ENCODE peak calls at places on chromosome X, in four cellular contexts. One of them, this sample, is unnamed.

GRCh38 chrX:82362550-82362949 is 1145.5 kb upstream of the POU3F4 start:
- DNase-seq in neural crest cell: no peak
- DNase-seq in transverse colon: no peak
- DNase-seq in heart left ventricle: no peak
- DNase-seq in this sample: no peak

GRCh38 chrX:138411048-138411447 is 300.5 kb downstream of the FGF13 start:
- DNase-seq in heart left ventricle: no peak
- DNase-seq in neural crest cell: no peak
- DNase-seq in transverse colon: no peak
- DNase-seq in this sample: no peak

GRCh38 chrX:155148724-155149537 is 67.3 kb upstream of the VBP1 start:
- DNase-seq in heart left ventricle: no peak
- DNase-seq in neural crest cell: peak; percentile 12
- DNase-seq in transverse colon: peak; percentile 15
- DNase-seq in this sample: peak; percentile 29

GRCh38 chrX:15815779-15816452 is 25.6 kb downstream of the ZRSR2 start:
- DNase-seq in heart left ventricle: no peak
- DNase-seq in transverse colon: peak; percentile 12
- DNase-seq in neural crest cell: peak; percentile 8
- DNase-seq in this sample: peak; percentile 17

GRCh38 chrX:40010550-40011364 is 87.0 kb downstream of the BCOR start:
- DNase-seq in transverse colon: no peak
- DNase-seq in heart left ventricle: no peak
- DNase-seq in neural crest cell: no peak
- DNase-seq in this sample: peak; percentile 32

GRCh38 chrX:107123750-107124149 is 5.1 kb upstream of the RBM41 start:
- DNase-seq in heart left ventricle: no peak
- DNase-seq in transverse colon: no peak
- DNase-seq in neural crest cell: no peak
- DNase-seq in this sample: no peak

GRCh38 chrX:30653415-30654131 is at the start of gene GK:
- DNase-seq in heart left ventricle: no peak
- DNase-seq in transverse colon: peak; percentile 19
- DNase-seq in neural crest cell: no peak
- DNase-seq in this sample: no peak

GRCh38 chrX:46602468-46603102 is 29.0 kb downstream of the CHST7 start:
- DNase-seq in transverse colon: no peak
- DNase-seq in neural crest cell: no peak
- DNase-seq in heart left ventricle: no peak
- DNase-seq in this sample: no peak

GRCh38 chrX:11478036-11478435 is 184.8 kb downstream of the AMELX start:
- DNase-seq in neural crest cell: no peak
- DNase-seq in heart left ventricle: no peak
- DNase-seq in transverse colon: no peak
- DNase-seq in this sample: no peak

GRCh38 chrX:45449982-45450381 is 249.3 kb upstream of the DIPK2B start:
- DNase-seq in neural crest cell: no peak
- DNase-seq in transverse colon: no peak
- DNase-seq in heart left ventricle: no peak
- DNase-seq in this sample: no peak

GRCh38 chrX:36344301-36344700 is 424.8 kb downstream of the CFAP47 start:
- DNase-seq in heart left ventricle: no peak
- DNase-seq in transverse colon: no peak
- DNase-seq in neural crest cell: no peak
- DNase-seq in this sample: no peak
- TF ChIP-seq CTCF in heart left ventricle: no peak
- TF ChIP-seq CTCF in transverse colon: no peak
- TF ChIP-seq CTCF in neural crest cell: no peak
- TF ChIP-seq CTCF in this sample: no peak

DNA sequence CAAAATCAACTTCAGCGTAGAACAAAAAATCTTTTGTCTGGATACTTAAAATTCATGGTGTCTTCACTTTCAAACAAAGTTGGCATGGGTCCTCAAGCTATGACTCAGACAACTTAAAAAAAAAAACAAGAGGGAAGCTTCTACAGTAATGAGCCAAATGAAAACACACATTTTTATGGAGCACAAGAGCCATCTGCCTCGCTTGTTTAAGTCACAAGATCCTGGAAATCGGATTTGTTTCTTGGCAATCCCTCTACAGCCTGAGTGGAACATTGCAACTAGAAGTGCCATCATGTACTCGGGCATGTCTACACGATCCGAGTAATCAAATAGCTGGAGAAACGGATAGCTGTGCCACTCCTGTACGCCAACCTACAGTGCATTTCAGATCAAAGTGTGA is 22.6 kb downstream of the LAMP2 start:
- DNase-seq in neural crest cell: no peak
- DNase-seq in heart left ventricle: no peak
- DNase-seq in transverse colon: no peak
- DNase-seq in this sample: no peak
- TF ChIP-seq CTCF in neural crest cell: no peak
- TF ChIP-seq CTCF in heart left ventricle: no peak
- TF ChIP-seq CTCF in transverse colon: no peak
- TF ChIP-seq CTCF in this sample: no peak

GRCh38 chrX:43328358-43328946 is 327.6 kb upstream of the MAOA start:
- DNase-seq in heart left ventricle: no peak
- DNase-seq in neural crest cell: no peak
- DNase-seq in transverse colon: no peak
- DNase-seq in this sample: no peak
- TF ChIP-seq CTCF in heart left ventricle: no peak
- TF ChIP-seq CTCF in neural crest cell: no peak
- TF ChIP-seq CTCF in transverse colon: no peak
- TF ChIP-seq CTCF in this sample: no peak

GRCh38 chrX:55907968-55908607 is 190.5 kb downstream of the RRAGB start:
- DNase-seq in transverse colon: peak; percentile 76
- DNase-seq in heart left ventricle: peak; percentile 49
- DNase-seq in neural crest cell: peak; percentile 42
- DNase-seq in this sample: peak; percentile 61
- TF ChIP-seq CTCF in transverse colon: peak; percentile 76
- TF ChIP-seq CTCF in heart left ventricle: no peak
- TF ChIP-seq CTCF in neural crest cell: peak; percentile 69
- TF ChIP-seq CTCF in this sample: peak; percentile 31

GRCh38 chrX:38987135-38987780 is 186.0 kb downstream of the MID1IP1 start:
- DNase-seq in neural crest cell: no peak
- DNase-seq in transverse colon: peak; percentile 12
- DNase-seq in heart left ventricle: no peak
- DNase-seq in this sample: peak; percentile 7

GRCh38 chrX:38988301-38988700 is 187.0 kb downstream of the MID1IP1 start:
- DNase-seq in neural crest cell: no peak
- DNase-seq in heart left ventricle: no peak
- DNase-seq in transverse colon: no peak
- DNase-seq in this sample: no peak

GRCh38 chrX:38985375-38985774 is 184.1 kb downstream of the MID1IP1 start:
- DNase-seq in heart left ventricle: no peak
- DNase-seq in transverse colon: no peak
- DNase-seq in neural crest cell: no peak
- DNase-seq in this sample: no peak

GRCh38 chrX:38985945-38986344 is 184.7 kb downstream of the MID1IP1 start:
- DNase-seq in transverse colon: no peak
- DNase-seq in heart left ventricle: no peak
- DNase-seq in neural crest cell: no peak
- DNase-seq in this sample: no peak

GRCh38 chrX:38986586-38986985 is 185.3 kb downstream of the MID1IP1 start:
- DNase-seq in transverse colon: no peak
- DNase-seq in heart left ventricle: no peak
- DNase-seq in neural crest cell: no peak
- DNase-seq in this sample: no peak
- TF ChIP-seq CTCF in transverse colon: no peak
- TF ChIP-seq CTCF in heart left ventricle: no peak
- TF ChIP-seq CTCF in neural crest cell: no peak
- TF ChIP-seq CTCF in this sample: no peak

GRCh38 chrX:132718411-132718810 is 229.6 kb upstream of the MBNL3 start:
- DNase-seq in neural crest cell: no peak
- DNase-seq in transverse colon: no peak
- DNase-seq in heart left ventricle: no peak
- DNase-seq in this sample: no peak

GRCh38 chrX:132710756-132711155 is 221.9 kb upstream of the MBNL3 start:
- DNase-seq in transverse colon: no peak
- DNase-seq in heart left ventricle: no peak
- DNase-seq in neural crest cell: no peak
- DNase-seq in this sample: no peak

GRCh38 chrX:132714913-132715312 is 226.1 kb upstream of the MBNL3 start:
- DNase-seq in heart left ventricle: no peak
- DNase-seq in neural crest cell: no peak
- DNase-seq in transverse colon: no peak
- DNase-seq in this sample: no peak

DNA sequence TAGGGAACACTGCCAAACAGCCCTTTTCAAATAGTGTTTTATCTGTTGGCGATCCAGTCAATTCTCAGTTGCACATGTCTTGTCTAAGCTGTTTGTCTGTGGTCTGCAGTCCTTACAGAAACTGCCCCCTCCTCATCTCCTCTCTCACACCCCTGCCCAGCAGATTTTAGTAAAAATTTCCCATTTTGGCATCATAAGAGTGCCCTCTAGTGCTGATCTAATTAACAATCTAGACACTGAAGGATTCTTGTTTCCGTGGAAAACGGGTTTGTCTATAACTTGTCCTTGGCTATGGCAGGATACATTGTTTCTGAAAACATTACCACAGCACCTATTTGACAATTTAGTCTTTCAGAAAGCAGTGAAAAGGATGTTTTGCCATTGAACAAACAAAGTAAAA is 227.2 kb upstream of the MBNL3 start:
- DNase-seq in transverse colon: no peak
- DNase-seq in neural crest cell: no peak
- DNase-seq in heart left ventricle: no peak
- DNase-seq in this sample: no peak
- TF ChIP-seq CTCF in transverse colon: no peak
- TF ChIP-seq CTCF in neural crest cell: peak; percentile 56
- TF ChIP-seq CTCF in heart left ventricle: no peak
- TF ChIP-seq CTCF in this sample: peak; percentile 32

GRCh38 chrX:68714856-68715255 is 67.4 kb downstream of the STARD8 start:
- DNase-seq in transverse colon: no peak
- DNase-seq in heart left ventricle: no peak
- DNase-seq in neural crest cell: no peak
- DNase-seq in this sample: no peak

GRCh38 chrX:68711845-68712244 is 64.4 kb downstream of the STARD8 start:
- DNase-seq in heart left ventricle: no peak
- DNase-seq in transverse colon: no peak
- DNase-seq in neural crest cell: no peak
- DNase-seq in this sample: no peak

GRCh38 chrX:68708503-68709290 is 61.2 kb downstream of the STARD8 start:
- DNase-seq in transverse colon: no peak
- DNase-seq in heart left ventricle: no peak
- DNase-seq in neural crest cell: no peak
- DNase-seq in this sample: no peak

GRCh38 chrX:68705986-68706385 is 58.5 kb downstream of the STARD8 start:
- DNase-seq in transverse colon: no peak
- DNase-seq in neural crest cell: no peak
- DNase-seq in heart left ventricle: no peak
- DNase-seq in this sample: no peak

GRCh38 chrX:68710870-68711576 is 63.6 kb downstream of the STARD8 start:
- DNase-seq in neural crest cell: peak; percentile 12
- DNase-seq in transverse colon: no peak
- DNase-seq in heart left ventricle: peak; percentile 45
- DNase-seq in this sample: peak; percentile 48
- TF ChIP-seq CTCF in neural crest cell: peak; percentile 67
- TF ChIP-seq CTCF in transverse colon: peak; percentile 51
- TF ChIP-seq CTCF in heart left ventricle: peak; percentile 51
- TF ChIP-seq CTCF in this sample: peak; percentile 51

DNA sequence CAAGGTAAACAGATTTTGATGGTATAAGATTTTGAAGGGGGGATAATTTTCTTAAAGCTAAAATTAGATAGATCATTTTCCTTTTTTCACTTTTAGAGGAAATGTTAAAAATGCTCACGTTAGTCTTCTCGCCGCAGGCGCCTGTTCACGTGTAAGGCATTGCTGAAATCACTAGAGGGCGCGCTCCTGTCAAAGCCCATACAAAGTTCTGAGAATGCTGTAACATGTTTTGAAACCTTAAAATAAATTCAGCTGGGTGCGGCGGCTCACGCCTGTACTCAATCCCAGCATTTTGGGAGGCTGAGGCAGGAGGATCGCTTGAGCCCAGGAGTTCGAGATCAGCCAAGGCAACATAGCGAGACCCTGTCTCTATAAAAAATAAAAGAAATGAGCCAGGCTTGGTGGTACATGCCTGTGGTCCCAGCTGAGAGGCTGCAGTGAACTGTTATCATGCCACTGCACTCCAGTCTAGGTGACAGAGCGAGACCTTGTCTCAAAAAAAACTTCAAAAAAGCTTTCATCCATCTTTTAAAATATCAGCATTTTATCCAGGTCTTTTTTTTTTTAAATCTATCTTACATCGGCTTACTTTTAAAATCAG is 138.0 kb downstream of the RBMX2 start:
- DNase-seq in neural crest cell: peak; percentile 57
- DNase-seq in transverse colon: peak; percentile 34
- DNase-seq in heart left ventricle: peak; percentile 50
- DNase-seq in this sample: peak; percentile 61
- TF ChIP-seq CTCF in neural crest cell: peak; percentile 86
- TF ChIP-seq CTCF in transverse colon: peak; percentile 43
- TF ChIP-seq CTCF in heart left ventricle: peak; percentile 50
- TF ChIP-seq CTCF in this sample: peak; percentile 85

DNA sequence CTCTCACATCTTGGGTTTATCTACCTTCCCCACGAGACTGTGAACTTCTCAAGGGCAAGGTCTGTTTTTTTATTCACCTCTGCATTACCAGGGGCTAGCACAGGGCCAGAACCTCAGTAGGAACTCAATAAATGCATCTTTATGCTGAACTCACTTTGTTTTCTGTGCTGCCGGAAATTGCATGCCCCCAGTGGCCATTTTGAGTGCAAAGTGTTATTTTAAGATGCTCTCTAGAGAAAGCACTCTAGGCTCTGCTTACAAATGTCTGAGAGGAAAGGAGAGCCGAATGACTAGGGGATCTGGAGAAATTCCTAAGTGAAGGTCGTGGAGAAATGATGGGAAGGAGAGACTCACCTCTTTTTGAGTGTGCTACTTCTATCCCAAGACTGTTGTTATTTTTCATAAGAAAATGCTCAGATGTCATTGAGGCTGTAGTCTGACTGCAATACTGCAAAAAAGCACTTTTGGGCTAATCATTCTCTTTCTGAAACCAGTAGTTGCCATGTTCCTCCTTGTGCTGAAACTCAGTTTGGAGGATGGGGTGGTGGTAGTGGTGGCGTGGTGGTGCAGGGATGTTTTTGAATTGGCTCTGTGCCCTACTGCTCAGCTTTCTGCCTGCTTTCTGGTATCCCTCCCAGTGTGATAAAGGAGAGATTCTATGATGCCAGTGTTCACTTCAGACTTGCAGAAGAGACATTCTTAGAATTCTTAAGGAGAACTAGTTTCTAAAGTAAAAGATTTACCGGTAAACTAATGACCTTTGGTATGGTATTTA is 41.3 kb downstream of the DOCK11 start:
- DNase-seq in heart left ventricle: no peak
- DNase-seq in transverse colon: no peak
- DNase-seq in neural crest cell: no peak
- DNase-seq in this sample: peak; percentile 10
- TF ChIP-seq CTCF in heart left ventricle: no peak
- TF ChIP-seq CTCF in transverse colon: no peak
- TF ChIP-seq CTCF in neural crest cell: peak; percentile 43
- TF ChIP-seq CTCF in this sample: peak; percentile 26

GRCh38 chrX:130120746-130121504 is 10.6 kb upstream of the ELF4 start:
- DNase-seq in heart left ventricle: peak; percentile 85
- DNase-seq in neural crest cell: peak; percentile 67
- DNase-seq in transverse colon: peak; percentile 74
- DNase-seq in this sample: peak; percentile 79
- TF ChIP-seq CTCF in heart left ventricle: peak; percentile 53
- TF ChIP-seq CTCF in neural crest cell: peak; percentile 75
- TF ChIP-seq CTCF in transverse colon: peak; percentile 87
- TF ChIP-seq CTCF in this sample: peak; percentile 52